ENCODE peak calls at places on chromosomes 6 and 20, in four cellular contexts. V, K, R and S are unnamed samples.

GRCh38 chr20:37521091-37521771 is at the start of gene NNAT:
- DNase-seq in R (no peak), K (no peak), V (peak; percentile 88), S (no peak)

GRCh38 chr6:136784910-136785746 is 7.1 kb downstream of the MAP3K5 start:
- DNase-seq in R (no peak), V (no peak), K (no peak), S (no peak)

GRCh38 chr6:8194499-8194898 is 92.2 kb upstream of the EEF1E1 start:
- DNase-seq in K (no peak), R (no peak), V (no peak), S (no peak)

GRCh38 chr6:93964926-93965325 is 545.6 kb upstream of the EPHA7 start:
- DNase-seq in V (no peak), K (no peak), R (no peak), S (no peak)

GRCh38 chr6:36852481-36853147 is 13.4 kb upstream of the CPNE5 start:
- DNase-seq in V (no peak), R (no peak), K (peak; percentile 78), S (peak; percentile 64)

GRCh38 chr20:10474606-10475184 is 39.6 kb downstream of the SLX4IP start:
- DNase-seq in V (no peak), R (no peak), K (no peak), S (no peak)

GRCh38 chr6:169677096-169677495 is 24.7 kb downstream of the WDR27 start:
- DNase-seq in R (no peak), K (no peak), V (no peak), S (no peak)

GRCh38 chr20:51447097-51447764 is 95.3 kb downstream of the NFATC2 start:
- DNase-seq in V (no peak), R (no peak), K (peak; percentile 49), S (no peak)

GRCh38 chr6:55668625-55669024 is 89.6 kb upstream of the HMGCLL1 start:
- DNase-seq in R (no peak), K (no peak), V (no peak), S (no peak)

GRCh38 chr6:158560787-158561246 is 926 bp downstream of the TMEM181 start:
- DNase-seq in V (peak; percentile 58), R (no peak), K (no peak), S (peak; percentile 66)

GRCh38 chr6:98946877-98947410 is 802 bp downstream of the FBXL4 start:
- DNase-seq in R (no peak), K (no peak), V (peak; percentile 31), S (no peak)

DNA sequence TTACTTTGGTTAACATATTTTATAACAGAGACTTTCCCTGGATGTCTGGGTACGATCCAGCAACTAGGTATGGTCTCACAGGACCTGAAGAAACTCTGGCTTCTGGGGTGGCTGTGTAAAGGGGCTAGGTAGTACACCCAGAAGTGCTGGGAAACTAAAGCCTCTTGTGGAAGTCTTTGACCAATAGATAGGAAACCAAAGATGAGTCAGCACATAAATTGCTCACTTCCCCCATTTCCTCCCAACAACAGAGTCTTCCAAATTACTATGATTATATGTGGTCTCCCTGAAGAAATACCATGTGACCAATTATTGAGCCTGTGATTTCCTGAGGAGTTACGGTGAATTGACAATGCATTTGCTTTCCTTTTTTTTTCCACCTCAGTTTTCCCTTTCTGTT is 26.8 kb upstream of the TBX18 start:
- DNase-seq in R (no peak), K (no peak), V (no peak), S (peak; percentile 56)
- TF ChIP-seq RFX5 in R (no peak), K (no peak), V (no peak), S (no peak)

GRCh38 chr6:4271761-4272505 is 136.6 kb upstream of the ECI2 start:
- DNase-seq in R (no peak), V (no peak), K (no peak), S (no peak)
- TF ChIP-seq FOXM1 in R (no peak), V (no peak), K (no peak), S (no peak)

DNA sequence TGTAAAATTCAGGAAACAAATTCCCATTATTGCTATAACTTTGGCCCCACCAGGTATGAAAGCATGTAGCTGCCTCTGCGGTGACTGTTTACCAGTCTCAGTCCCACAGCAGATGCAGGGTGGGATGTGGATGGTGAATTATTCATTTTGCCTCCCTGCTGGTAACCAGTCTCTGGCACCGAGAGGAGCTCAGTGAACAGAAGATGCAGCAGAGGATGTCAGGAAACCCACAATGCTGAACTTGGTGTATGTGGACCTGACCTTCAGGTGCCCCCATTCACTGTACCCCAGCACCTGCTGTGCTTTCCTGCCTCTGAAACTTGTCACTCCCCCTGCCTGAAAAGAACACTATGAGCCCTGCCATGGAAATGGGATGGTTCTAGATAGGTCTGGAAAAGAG is 8.9 kb upstream of the METTL24 start:
- DNase-seq in V (no peak), K (no peak), R (no peak), S (no peak)
- TF ChIP-seq RFX5 in V (no peak), K (no peak), R (no peak), S (no peak)

GRCh38 chr20:47262365-47263013 is 94.0 kb downstream of the ZMYND8 start:
- DNase-seq in K (no peak), R (peak; percentile 84), V (peak; percentile 51), S (no peak)
- TF ChIP-seq FOXM1 in K (no peak), R (peak; percentile 64), V (no peak), S (no peak)

GRCh38 chr6:20719980-20720379 is 185.7 kb downstream of the CDKAL1 start:
- DNase-seq in R (no peak), K (no peak), V (no peak), S (no peak)

GRCh38 chr6:20723236-20723635 is 189.0 kb downstream of the CDKAL1 start:
- DNase-seq in V (no peak), R (no peak), K (no peak), S (no peak)

GRCh38 chr6:20722442-20722841 is 188.2 kb downstream of the CDKAL1 start:
- DNase-seq in K (no peak), V (no peak), R (no peak), S (no peak)

GRCh38 chr6:20729086-20729485 is 194.8 kb downstream of the CDKAL1 start:
- DNase-seq in R (no peak), K (no peak), V (no peak), S (no peak)

DNA sequence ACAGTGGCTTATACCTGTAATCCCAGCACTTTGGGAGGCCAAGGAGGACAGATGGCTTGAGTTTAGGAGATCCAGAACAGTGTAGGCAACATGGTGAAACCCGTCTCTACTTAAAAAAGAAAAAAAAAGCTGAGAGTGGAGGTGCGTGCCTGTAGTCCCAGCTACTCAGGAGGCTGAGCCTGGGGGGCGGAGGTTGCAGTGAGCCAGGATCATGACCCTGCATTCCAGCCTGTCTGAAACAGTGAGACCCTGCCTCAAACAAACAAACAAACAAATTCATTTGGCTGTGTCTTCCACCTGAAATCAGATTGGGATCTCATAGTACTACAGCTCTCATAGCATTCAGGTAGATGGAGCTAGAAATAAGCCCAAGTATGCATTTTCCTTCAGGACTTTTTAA is 190.2 kb downstream of the CDKAL1 start:
- DNase-seq in V (no peak), K (no peak), R (no peak), S (no peak)
- TF ChIP-seq RFX5 in V (no peak), K (no peak), R (no peak), S (no peak)

GRCh38 chr20:25247100-25247665 is 702 bp upstream of the PYGB start:
- DNase-seq in R (no peak), K (peak; percentile 82), V (peak; percentile 68), S (peak; percentile 36)
- TF ChIP-seq FOXM1 in R (no peak), K (peak; percentile 61), V (no peak), S (no peak)

GRCh38 chr20:2104236-2104635 is 2.6 kb downstream of the STK35 start:
- DNase-seq in V (no peak), R (no peak), K (no peak), S (no peak)

GRCh38 chr20:2101935-2102584 is 433 bp downstream of the STK35 start:
- DNase-seq in V (peak; percentile 93), R (peak; percentile 66), K (peak; percentile 94), S (peak; percentile 80)

GRCh38 chr20:2103454-2104153 is 2.0 kb downstream of the STK35 start:
- DNase-seq in V (peak; percentile 44), K (peak; percentile 72), R (no peak), S (peak; percentile 18)

GRCh38 chr20:2101057-2101934 is at the start of gene STK35:
- DNase-seq in R (peak; percentile 13), K (no peak), V (peak; percentile 87), S (peak; percentile 74)

DNA sequence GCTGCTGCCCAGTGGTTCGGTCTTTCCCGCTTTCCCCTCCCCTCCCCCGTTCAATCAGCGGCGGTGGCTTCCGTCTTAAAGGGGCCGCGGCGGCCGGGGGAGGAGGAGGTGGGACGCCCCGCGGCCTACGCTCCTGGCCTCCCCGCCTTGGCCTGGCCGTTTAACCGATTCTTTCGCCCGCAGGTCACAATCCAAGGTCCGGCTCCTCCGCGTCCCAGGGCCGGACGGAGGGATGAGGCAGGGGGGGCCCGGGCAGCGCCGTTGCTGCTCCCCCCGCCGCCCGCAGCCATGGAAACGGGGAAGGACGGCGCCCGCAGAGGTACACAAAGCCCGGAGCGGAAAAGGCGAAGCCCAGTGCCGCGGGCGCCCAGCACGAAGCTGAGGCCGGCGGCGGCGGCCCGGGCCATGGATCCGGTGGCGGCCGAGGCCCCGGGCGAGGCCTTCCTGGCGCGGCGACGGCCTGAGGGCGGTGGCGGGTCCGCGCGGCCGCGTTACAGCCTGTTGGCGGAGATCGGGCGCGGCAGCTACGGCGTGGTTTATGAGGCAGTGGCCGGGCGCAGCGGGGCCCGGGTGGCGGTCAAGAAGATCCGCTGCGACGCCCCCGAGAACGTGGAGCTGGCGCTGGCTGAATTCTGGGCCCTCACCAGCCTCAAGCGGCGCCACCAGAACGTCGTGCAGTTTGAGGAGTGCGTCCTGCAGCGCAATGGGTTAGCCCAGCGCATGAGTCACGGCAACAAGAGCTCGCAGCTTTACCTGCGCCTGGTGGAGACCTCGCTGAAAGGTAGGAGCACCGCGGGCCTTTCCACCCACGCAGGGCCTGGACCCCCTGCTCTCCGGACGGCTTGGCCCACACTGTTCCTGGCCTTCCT is 1.2 kb downstream of the STK35 start:
- DNase-seq in K (peak; percentile 87), V (peak; percentile 97), R (no peak), S (peak; percentile 85)
- TF ChIP-seq RFX5 in K (no peak), V (no peak), R (no peak), S (no peak)